ENCODE peak calls at places on chromosomes 13 and 19, in nine cellular contexts. V, N, U, C, Y, E, X, G and A are unnamed samples.

GRCh38 chr13:40438999-40439797 is 227.2 kb downstream of the FOXO1 start:
- DNase-seq in G (no peak), U (no peak), E (no peak), X (no peak), Y (no peak), V (no peak), N (no peak), C (no peak), A (no peak)

GRCh38 chr13:23656637-23657036 is 86.4 kb downstream of the TNFRSF19 start:
- DNase-seq in U (peak; percentile 45), G (no peak), C (no peak), N (no peak), X (no peak), E (no peak), V (no peak), Y (no peak), A (no peak)

GRCh38 chr19:38869836-38870607 is 8.1 kb downstream of the RINL start:
- DNase-seq in Y (no peak), G (peak; percentile 95), U (no peak), N (peak; percentile 84), E (no peak), C (peak; percentile 81), V (peak; percentile 92), X (peak; percentile 71), A (peak; percentile 92)

GRCh38 chr19:54180691-54181091 is 7.7 kb upstream of the TMC4 start:
- DNase-seq in X (no peak), G (no peak), E (no peak), U (no peak), V (no peak), C (no peak), N (no peak), Y (no peak), A (no peak)

GRCh38 chr19:5403968-5404640 is 51.1 kb upstream of the ZNRF4 start:
- DNase-seq in X (peak; percentile 49), E (peak; percentile 81), C (peak; percentile 98), V (no peak), N (peak; percentile 81), U (peak; percentile 63), G (peak; percentile 70), Y (no peak), A (peak; percentile 46)

GRCh38 chr19:4737955-4738580 is 14.4 kb upstream of the DPP9 start:
- DNase-seq in Y (no peak), G (no peak), V (no peak), C (no peak), N (no peak), E (no peak), X (no peak), U (no peak), A (no peak)

GRCh38 chr13:33109319-33109718 is 93.1 kb downstream of the KL start:
- DNase-seq in G (no peak), N (no peak), X (no peak), U (no peak), E (no peak), V (no peak), C (no peak), Y (no peak), A (no peak)

GRCh38 chr19:3366104-3366760 is at the start of gene NFIC:
- DNase-seq in G (peak; percentile 78), Y (no peak), C (peak; percentile 77), U (no peak), X (peak; percentile 63), N (peak; percentile 82), V (peak; percentile 91), E (peak; percentile 92), A (peak; percentile 64)

GRCh38 chr13:112737329-112737728 is 47.5 kb downstream of the ATP11A start:
- DNase-seq in Y (no peak), N (no peak), V (no peak), X (no peak), C (no peak), U (no peak), E (no peak), G (no peak), A (no peak)

GRCh38 chr19:7795555-7796161 is 32.6 kb downstream of the CLEC4M start:
- DNase-seq in V (no peak), U (no peak), N (no peak), G (no peak), E (peak; percentile 34), X (no peak), C (no peak), Y (no peak), A (no peak)

GRCh38 chr13:94249512-94249911 is 230.0 kb downstream of the DCT start:
- DNase-seq in X (no peak), N (no peak), E (no peak), V (no peak), G (no peak), C (peak; percentile 28), U (peak; percentile 27), Y (no peak), A (no peak)

GRCh38 chr13:33554919-33555791 is 262.8 kb upstream of the RFC3 start:
- DNase-seq in E (no peak), V (no peak), C (peak; percentile 15), N (no peak), G (no peak), Y (no peak), X (no peak), U (no peak), A (no peak)

GRCh38 chr19:40754611-40755247 is 3.7 kb downstream of the SNRPA start:
- DNase-seq in N (no peak), Y (no peak), E (no peak), V (no peak), U (peak; percentile 62), C (no peak), X (no peak), G (peak; percentile 60), A (no peak)
- TF ChIP-seq POLR2AphosphoS5 in N (no peak), Y (no peak), E (no peak), V (no peak), U (peak; percentile 44), C (no peak), X (no peak), G (no peak), A (no peak)

GRCh38 chr19:2040647-2041435 is 10.2 kb downstream of the MKNK2 start:
- DNase-seq in C (no peak), V (peak; percentile 71), U (no peak), N (no peak), X (peak; percentile 4), Y (no peak), E (no peak), G (no peak), A (no peak)

GRCh38 chr19:2039959-2040646 is 10.9 kb downstream of the MKNK2 start:
- DNase-seq in V (peak; percentile 76), C (no peak), X (peak; percentile 19), Y (no peak), N (no peak), E (no peak), G (no peak), U (no peak), A (no peak)

GRCh38 chr19:2037676-2038255 is 13.3 kb downstream of the MKNK2 start:
- DNase-seq in E (no peak), U (no peak), V (peak; percentile 73), C (no peak), Y (no peak), X (peak; percentile 6), N (no peak), G (no peak), A (no peak)

GRCh38 chr19:2038284-2039081 is 12.6 kb downstream of the MKNK2 start:
- DNase-seq in V (peak; percentile 79), E (no peak), N (no peak), G (no peak), U (no peak), Y (no peak), X (peak; percentile 4), C (no peak), A (no peak)

DNA sequence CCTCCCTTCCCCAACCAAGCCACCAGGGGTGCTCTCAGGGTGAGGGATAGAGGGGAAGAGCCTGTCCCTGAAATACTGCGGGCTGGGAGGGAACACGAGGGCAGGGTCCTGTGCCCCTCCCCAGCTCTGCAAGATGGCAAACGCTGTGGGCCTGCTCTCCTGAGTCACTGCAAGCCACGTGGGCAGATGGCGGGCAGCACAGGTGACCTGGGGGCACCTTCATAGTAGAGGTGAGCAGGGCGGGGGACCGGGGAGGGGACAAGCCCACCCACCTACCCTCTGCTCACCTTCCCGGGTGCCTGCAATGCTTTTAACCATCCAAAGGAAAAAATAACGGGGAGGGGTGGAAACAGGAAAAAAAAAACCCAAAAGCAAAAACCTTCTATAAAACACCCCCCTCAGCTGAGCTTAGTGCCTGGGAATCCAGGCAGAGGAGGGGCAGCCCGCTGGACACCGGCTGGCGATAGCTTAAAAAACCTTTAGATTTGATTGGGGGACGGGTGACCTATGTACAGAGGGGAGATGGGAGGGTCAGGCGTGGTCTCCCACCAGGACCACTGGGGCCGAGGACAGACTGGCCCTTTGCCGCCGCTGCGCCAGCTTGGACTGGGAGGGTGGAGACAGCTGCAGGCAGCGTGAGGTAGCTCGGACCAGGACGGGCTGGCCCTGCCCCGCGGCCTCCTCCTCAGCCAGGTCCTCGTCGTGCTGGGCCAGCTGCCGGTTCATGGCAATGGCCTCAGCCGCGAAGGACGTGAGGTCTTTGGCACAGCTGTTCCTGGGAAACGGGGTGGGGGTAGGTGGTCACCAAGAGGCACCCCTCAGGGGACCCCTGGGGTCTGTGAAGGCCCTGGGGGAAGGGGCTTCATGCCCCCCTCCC is 11.7 kb downstream of the MKNK2 start:
- DNase-seq in Y (no peak), N (no peak), V (peak; percentile 74), U (no peak), C (no peak), X (peak; percentile 4), E (no peak), G (no peak), A (no peak)
- TF ChIP-seq POLR2AphosphoS5 in Y (peak; percentile 64), N (no peak), V (no peak), U (no peak), C (no peak), X (no peak), E (no peak), G (no peak), A (peak; percentile 10)

DNA sequence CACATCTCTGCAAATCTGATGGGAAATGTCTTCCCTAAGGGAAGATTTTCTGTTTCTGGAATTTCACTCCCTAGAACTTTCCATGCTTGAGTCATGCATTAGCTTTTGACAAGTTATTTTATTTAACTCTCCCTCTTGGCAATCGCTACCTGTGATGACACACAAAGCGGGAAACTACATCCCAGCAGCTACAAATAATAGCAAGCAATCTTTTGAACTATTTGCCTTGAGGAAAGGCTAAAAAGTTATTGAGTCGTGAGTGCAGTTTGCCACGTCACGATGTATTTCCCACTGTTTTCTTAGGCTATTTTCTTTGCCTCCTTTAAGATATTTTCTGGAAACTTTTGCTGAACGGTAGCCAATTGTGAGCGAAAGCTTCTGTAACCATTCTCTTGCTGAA is 353.3 kb upstream of the HTR2A start:
- DNase-seq in G (no peak), X (no peak), Y (no peak), N (no peak), U (no peak), V (no peak), E (no peak), C (no peak), A (no peak)
- TF ChIP-seq POLR2AphosphoS5 in G (peak; percentile 33), X (no peak), Y (no peak), N (no peak), U (no peak), V (no peak), E (no peak), C (no peak), A (no peak)

DNA sequence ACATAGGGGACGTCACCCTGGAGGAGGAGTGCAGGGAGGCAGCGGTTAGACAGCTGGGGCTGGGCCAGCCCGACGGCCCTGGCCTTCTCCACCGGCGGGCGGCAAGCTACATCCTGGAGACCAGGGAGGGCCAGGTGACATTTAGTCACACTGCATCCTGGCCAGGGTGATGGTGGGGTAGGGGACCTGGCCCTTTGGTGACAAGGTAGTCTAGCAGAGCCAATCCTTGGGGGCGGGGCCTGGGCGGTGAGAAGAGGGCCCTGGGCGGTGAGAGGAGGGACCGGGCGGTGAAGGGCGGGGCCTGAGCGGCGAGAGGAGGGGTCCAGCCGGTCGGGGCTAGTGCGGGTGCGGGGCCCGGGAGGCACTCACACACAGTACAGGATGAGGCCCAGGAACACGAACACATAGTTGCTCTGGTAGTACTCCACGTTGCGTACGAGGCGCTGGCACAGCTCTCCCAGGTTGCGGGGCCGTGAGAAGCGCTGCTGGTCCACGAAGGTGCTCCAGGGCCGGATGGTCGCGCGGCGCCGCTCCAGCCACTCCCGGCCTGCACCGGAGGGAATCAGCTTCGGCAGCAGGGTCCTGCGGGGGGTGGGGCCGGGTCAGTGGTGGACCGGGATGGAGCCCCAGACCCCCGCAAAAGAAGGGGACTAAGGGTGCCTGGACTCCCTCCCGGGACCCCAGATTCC is 610 bp downstream of the RABAC1 start:
- DNase-seq in U (peak; percentile 64), G (peak; percentile 93), X (peak; percentile 87), Y (no peak), N (peak; percentile 87), E (peak; percentile 86), C (peak; percentile 96), V (peak; percentile 92), A (peak; percentile 91)
- TF ChIP-seq POLR2AphosphoS5 in U (peak; percentile 53), G (peak; percentile 65), X (peak; percentile 42), Y (peak; percentile 63), N (no peak), E (no peak), C (peak; percentile 87), V (no peak), A (no peak)